ENCODE peak calls at places on chromosomes 12 and 14, in four cellular contexts. S, Z, I and U are unnamed samples.

GRCh38 chr14:55127491-55127951 is 1.5 kb upstream of the LGALS3 start:
- DNase-seq in I (no peak), S (no peak), Z (peak; percentile 52), U (no peak)

GRCh38 chr14:92392726-92393125 is 69.8 kb downstream of the SLC24A4 start:
- DNase-seq in S (no peak), I (no peak), Z (no peak), U (no peak)

GRCh38 chr12:34404377-34405285 is 382.3 kb downstream of the ALG10 start:
- DNase-seq in I (peak; percentile 3), S (no peak), Z (no peak), U (no peak)

GRCh38 chr12:132647858-132648257 is 29.3 kb downstream of the P2RX2 start:
- DNase-seq in I (no peak), S (no peak), Z (no peak), U (no peak)

GRCh38 chr12:1651946-1652345 is 22.9 kb downstream of the WNT5B start:
- DNase-seq in I (no peak), Z (no peak), S (no peak), U (no peak)

GRCh38 chr12:10235761-10236631 is 23.3 kb downstream of the GABARAPL1 start:
- DNase-seq in I (peak; percentile 35), Z (no peak), S (peak; percentile 54), U (peak; percentile 14)

GRCh38 chr14:56660677-56661389 is 81.2 kb downstream of the TMEM260 start:
- DNase-seq in S (no peak), I (no peak), Z (no peak), U (no peak)

GRCh38 chr12:95605875-95606274 is 54.6 kb upstream of the USP44 start:
- DNase-seq in Z (peak; percentile 22), I (no peak), S (no peak), U (no peak)

GRCh38 chr12:1573960-1574862 is 20.2 kb downstream of the FBXL14 start:
- DNase-seq in Z (no peak), S (no peak), I (no peak), U (no peak)

GRCh38 chr14:90675399-90675798 is 140.8 kb downstream of the TTC7B start:
- DNase-seq in Z (peak; percentile 25), I (no peak), S (peak; percentile 62), U (no peak)

GRCh38 chr12:13666806-13667205 is 314.6 kb downstream of the GRIN2B start:
- DNase-seq in S (no peak), Z (no peak), I (no peak), U (no peak)

GRCh38 chr14:68033533-68033932 is 214.0 kb downstream of the RAD51B start:
- DNase-seq in Z (no peak), I (no peak), S (no peak), U (no peak)

GRCh38 chr12:39403376-39403775 is 39.5 kb downstream of the KIF21A start:
- DNase-seq in I (no peak), Z (no peak), S (no peak), U (no peak)

GRCh38 chr12:106645465-106646330 is 62.9 kb downstream of the RFX4 start:
- DNase-seq in S (no peak), I (no peak), Z (no peak), U (no peak)

GRCh38 chr12:119486599-119487154 is 106.9 kb upstream of the TMEM233 start:
- DNase-seq in S (no peak), Z (no peak), I (no peak), U (no peak)

GRCh38 chr14:81169711-81170103 is 51.1 kb downstream of the GTF2A1 start:
- DNase-seq in S (peak; percentile 14), I (peak; percentile 70), Z (no peak), U (peak; percentile 58)

GRCh38 chr14:26577711-26578110 is 20.1 kb downstream of the NOVA1 start:
- DNase-seq in S (peak; percentile 9), I (no peak), Z (no peak), U (no peak)

GRCh38 chr12:90630006-90630405 is 325.0 kb downstream of the CCER1 start:
- DNase-seq in I (no peak), S (no peak), Z (no peak), U (no peak)

GRCh38 chr14:103735815-103736545 is 20.4 kb downstream of the ZFYVE21 start:
- DNase-seq in S (no peak), I (no peak), Z (no peak), U (no peak)

GRCh38 chr14:61512508-61512907 is 182.8 kb upstream of the HIF1A start:
- DNase-seq in Z (no peak), S (peak; percentile 72), I (no peak), U (no peak)

GRCh38 chr12:28550757-28551381 is 360.6 kb downstream of the CCDC91 start:
- DNase-seq in S (peak; percentile 73), Z (peak; percentile 57), I (no peak), U (no peak)

GRCh38 chr14:51053157-51053556 is 41.7 kb downstream of the TRIM9 start:
- DNase-seq in I (no peak), Z (no peak), S (no peak), U (no peak)

DNA sequence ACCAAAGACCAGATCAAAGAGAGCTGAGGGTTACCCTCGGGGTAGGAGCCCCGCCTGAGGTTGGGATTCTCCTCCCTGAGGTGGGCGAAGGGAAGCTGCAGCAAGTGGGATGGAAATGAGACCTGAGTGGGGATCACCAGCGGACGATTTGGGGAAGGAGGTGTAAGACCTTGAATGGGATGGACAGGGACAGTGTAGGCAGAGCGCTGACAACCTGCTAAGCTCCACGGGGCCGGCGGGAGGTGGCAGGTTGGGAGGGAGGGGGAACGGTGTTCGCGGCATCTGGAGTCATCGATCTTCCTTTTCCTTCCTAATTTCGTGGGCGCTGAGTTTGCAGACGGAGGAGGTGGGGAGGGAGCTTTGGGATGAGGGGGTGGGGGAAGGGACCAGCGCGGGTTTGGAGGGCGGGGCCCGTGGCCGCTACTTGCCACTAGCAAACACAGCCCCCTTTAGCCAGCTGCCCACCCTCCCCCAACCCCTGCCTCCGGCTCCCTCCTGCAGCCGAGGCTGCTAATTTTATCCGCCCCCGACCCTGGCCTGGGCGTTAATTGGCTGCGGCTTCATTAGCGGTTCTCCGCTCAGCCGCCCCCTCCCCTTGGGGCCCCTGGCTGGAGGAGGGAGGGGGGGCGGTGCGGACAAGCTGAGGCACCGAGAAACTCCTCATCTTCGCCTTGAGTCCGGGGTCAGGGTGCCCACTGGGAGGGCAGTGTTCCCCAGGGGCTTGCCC is 2.8 kb upstream of the SHMT2 start:
- DNase-seq in I (no peak), Z (no peak), S (no peak), U (no peak)
- H3K27me3 ChIP-seq in I (peaks cover 53% of the 10 kb centered on the region), Z (peaks cover 3% of the 10 kb centered on the region), S (peaks cover 3% of the 10 kb centered on the region), U (peaks cover 22% of the 10 kb centered on the region)

DNA sequence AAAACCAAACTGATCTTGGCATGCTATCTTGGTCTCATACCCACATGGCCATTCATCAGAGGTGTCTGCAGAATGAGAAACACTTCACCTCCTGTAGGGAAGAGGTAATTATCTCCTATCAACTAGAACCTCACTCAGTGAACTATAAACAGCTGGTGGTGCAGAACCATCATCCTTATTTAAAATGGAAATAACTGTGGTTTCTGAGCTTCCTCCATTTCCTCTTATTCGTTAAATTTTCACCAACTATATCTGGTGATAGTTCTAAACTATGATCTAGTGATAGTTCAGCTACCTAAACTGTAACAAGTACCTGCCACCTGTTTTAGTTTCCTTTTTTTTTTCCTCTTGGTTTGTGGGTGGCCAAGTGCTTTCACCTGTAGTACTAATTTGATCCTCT is 218.5 kb downstream of the FUT8 start:
- DNase-seq in Z (no peak), I (no peak), S (no peak), U (no peak)
- H3K4me3 ChIP-seq in Z (no peak overlapping the region), I (no peak overlapping the region), S (no peak overlapping the region), U (no peak overlapping the region)

GRCh38 chr14:106808907-106809306 is 1282.5 kb downstream of the TMEM121 start:
- DNase-seq in S (no peak), I (no peak), Z (no peak), U (no peak)

GRCh38 chr14:106811167-106811566 is 1284.8 kb downstream of the TMEM121 start:
- DNase-seq in S (no peak), Z (no peak), I (no peak), U (no peak)

GRCh38 chr14:106809615-106810014 is 1283.2 kb downstream of the TMEM121 start:
- DNase-seq in S (no peak), Z (no peak), I (no peak), U (no peak)

GRCh38 chr14:106807493-106807892 is 1281.1 kb downstream of the TMEM121 start:
- DNase-seq in S (no peak), I (no peak), Z (no peak), U (no peak)

GRCh38 chr14:106808458-106808857 is 1282.1 kb downstream of the TMEM121 start:
- DNase-seq in I (no peak), Z (no peak), S (no peak), U (no peak)
- H3K27me3 ChIP-seq in I (peaks cover 1% of the 10 kb centered on the region), Z (no peaks in the 10 kb centered on the region), S (no peaks in the 10 kb centered on the region), U (no peaks in the 10 kb centered on the region)

DNA sequence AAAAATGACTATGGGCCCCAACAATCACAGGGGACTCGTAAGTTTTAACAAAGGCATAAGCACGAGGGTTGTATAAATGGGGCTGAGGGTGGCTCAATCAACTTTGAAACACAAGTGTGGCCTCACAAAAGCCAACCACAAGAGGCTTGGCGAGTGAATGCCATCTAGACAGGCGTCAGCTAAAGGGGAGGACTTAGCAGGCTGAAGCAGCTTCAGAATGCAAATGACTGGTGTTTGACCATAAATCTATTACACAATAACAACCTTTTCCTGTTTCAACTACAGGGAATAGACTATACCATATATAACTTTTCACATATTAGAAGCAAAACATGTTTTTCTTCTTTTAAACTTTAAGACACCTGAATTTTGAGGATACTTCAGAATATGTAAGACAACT is 777.9 kb downstream of the FSCB start:
- DNase-seq in S (no peak), Z (no peak), I (no peak), U (no peak)
- H3K4me3 ChIP-seq in S (no peak overlapping the region), Z (no peak overlapping the region), I (no peak overlapping the region), U (no peak overlapping the region)

GRCh38 chr12:57622293-57623245 is 10.4 kb downstream of the B4GALNT1 start:
- DNase-seq in S (no peak), Z (no peak), I (no peak), U (no peak)
- H3K27me3 ChIP-seq in S (peaks cover 35% of the 10 kb centered on the region), Z (peaks cover 40% of the 10 kb centered on the region), I (peaks cover 49% of the 10 kb centered on the region), U (peaks cover 39% of the 10 kb centered on the region)

GRCh38 chr14:100587248-100587762 is at the start of gene BEGAIN:
- DNase-seq in I (no peak), Z (no peak), S (no peak), U (no peak)

GRCh38 chr14:100587763-100588411 is 670 bp upstream of the BEGAIN start:
- DNase-seq in Z (no peak), S (no peak), I (no peak), U (no peak)

GRCh38 chr14:100586520-100587247 is 533 bp downstream of the BEGAIN start:
- DNase-seq in I (no peak), Z (no peak), S (no peak), U (no peak)

GRCh38 chr14:100585448-100586152 is 1.6 kb downstream of the BEGAIN start:
- DNase-seq in I (no peak), Z (no peak), S (no peak), U (no peak)

GRCh38 chr14:100586153-100586519 is 1.1 kb downstream of the BEGAIN start:
- DNase-seq in S (no peak), Z (no peak), I (no peak), U (no peak)
- H3K4me3 ChIP-seq in S (no peak overlapping the region), Z (peak overlapping the region; percentile 47), I (peak overlapping the region; percentile 60), U (peak overlapping the region; percentile 14)

DNA sequence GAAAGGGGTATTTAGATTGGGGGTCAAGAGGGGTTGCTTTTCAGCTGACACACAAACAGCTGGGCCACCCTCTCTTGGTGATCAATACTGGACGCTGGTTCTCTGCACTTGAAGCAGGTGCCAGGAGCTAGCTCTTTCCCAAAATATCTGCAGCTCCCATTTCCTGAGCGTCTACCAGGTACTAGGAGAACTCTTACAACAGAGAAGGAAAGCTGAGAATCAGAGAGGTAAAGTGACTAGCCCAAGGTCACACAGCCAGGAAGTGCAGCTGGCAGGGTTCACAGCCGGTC is 1.2 kb downstream of the TESC start:
- DNase-seq in S (no peak), I (no peak), Z (no peak), U (no peak)
- H3K27me3 ChIP-seq in S (peaks cover 56% of the 10 kb centered on the region), I (peaks cover 33% of the 10 kb centered on the region), Z (peaks cover 65% of the 10 kb centered on the region), U (no peaks in the 10 kb centered on the region)